ENCODE peak calls at places on chromosomes 3 and 15, in ten cellular contexts. I is foreskin keratinocyte; L is CMK; Z is OCI-LY7; V is heart right ventricle; A is choroid plexus epithelial cell; R is right cardiac atrium; P is AG10803; S is stimulated activated CD8-positive, alpha-beta memory T cell treated with anti-CD3 and anti-CD28 coated beads, Interleukin-15, amount 100 ng/mL, for 4 hours; M is C1 segment of cervical spinal cord. N is an unnamed sample.

GRCh38 chr15:101258238-101259144 is 6.6 kb upstream of the CHSY1 start:
- DNase-seq in I (peak), L (peak), Z (peak), V (no peak), A (peak), R (peak), P (peak), S (no peak), M (no peak), N (peak)

GRCh38 chr3:5616873-5617272 is 429.4 kb downstream of the EDEM1 start:
- DNase-seq in I (no peak), L (no peak), Z (no peak), V (no peak), A (no peak), R (no peak), P (no peak), S (no peak), M (no peak), N (no peak)

GRCh38 chr3:161475905-161476304 is 20.7 kb upstream of the OTOL1 start:
- DNase-seq in I (peak), L (no peak), Z (no peak), V (no peak), A (peak), R (no peak), P (no peak), S (no peak), M (no peak), N (peak)

GRCh38 chr3:30511524-30512278 is 94.7 kb upstream of the TGFBR2 start:
- DNase-seq in I (peak), L (no peak), Z (no peak), V (no peak), A (peak), R (peak), P (peak), S (no peak), M (no peak), N (peak)

GRCh38 chr3:118936811-118937210 is 97.8 kb downstream of the IGSF11 start:
- DNase-seq in I (no peak), L (no peak), Z (no peak), V (no peak), A (no peak), R (no peak), P (no peak), S (no peak), M (no peak), N (no peak)

GRCh38 chr15:100715571-100716455 is 113.4 kb downstream of the ASB7 start:
- DNase-seq in I (no peak), L (no peak), Z (no peak), V (peak), A (no peak), R (peak), P (no peak), S (no peak), M (no peak), N (no peak)

GRCh38 chr15:47511241-47511640 is 206.1 kb upstream of the SEMA6D start:
- DNase-seq in I (no peak), L (no peak), Z (no peak), V (no peak), A (no peak), R (no peak), P (no peak), S (no peak), M (no peak), N (no peak)

GRCh38 chr15:101675796-101676582 is 23.8 kb upstream of the TM2D3 start:
- DNase-seq in I (peak), L (no peak), Z (no peak), V (no peak), A (peak), R (no peak), P (peak), S (no peak), M (peak), N (peak)

GRCh38 chr3:31132132-31132769 is 237.8 kb upstream of the GADL1 start:
- DNase-seq in I (peak), L (no peak), Z (peak), V (no peak), A (peak), R (no peak), P (peak), S (no peak), M (no peak), N (peak)

GRCh38 chr3:178002113-178002512 is 534.1 kb upstream of the KCNMB2 start:
- DNase-seq in I (no peak), L (no peak), Z (no peak), V (no peak), A (no peak), R (no peak), P (no peak), S (no peak), M (no peak), N (no peak)

GRCh38 chr3:171125010-171125409 is 98.5 kb upstream of the SLC2A2 start:
- DNase-seq in I (no peak), L (no peak), Z (no peak), V (no peak), A (peak), R (no peak), P (peak), S (no peak), M (no peak), N (peak)

GRCh38 chr15:50181206-50181982 is 602 bp upstream of the SLC27A2 start:
- DNase-seq in I (no peak), L (no peak), Z (no peak), V (no peak), A (no peak), R (no peak), P (no peak), S (no peak), M (no peak), N (no peak)

GRCh38 chr15:50943623-50944022 is 35.1 kb downstream of the AP4E1 start:
- DNase-seq in I (peak), L (no peak), Z (no peak), V (no peak), A (peak), R (no peak), P (no peak), S (no peak), M (no peak), N (peak)

GRCh38 chr3:98777286-98777685 is 14.1 kb downstream of the ST3GAL6 start:
- DNase-seq in I (no peak), L (no peak), Z (no peak), V (no peak), A (no peak), R (no peak), P (no peak), S (no peak), M (no peak), N (no peak)

GRCh38 chr15:76342382-76343201 is 6.0 kb downstream of the ISL2 start:
- DNase-seq in I (no peak), L (no peak), Z (no peak), V (no peak), A (no peak), R (no peak), P (no peak), S (no peak), M (no peak), N (no peak)

GRCh38 chr3:185400340-185400667 is 37.4 kb downstream of the MAP3K13 start:
- DNase-seq in I (peak), L (no peak), Z (no peak), V (no peak), A (no peak), R (no peak), P (no peak), S (no peak), M (no peak), N (peak)

GRCh38 chr15:82768414-82769081 is 37.3 kb downstream of the FSD2 start:
- DNase-seq in I (no peak), L (no peak), Z (no peak), V (no peak), A (peak), R (no peak), P (no peak), S (no peak), M (no peak), N (peak)

GRCh38 chr3:149507491-149508324 is 33.2 kb downstream of the TM4SF4 start:
- DNase-seq in I (no peak), L (no peak), Z (no peak), V (no peak), A (peak), R (no peak), P (peak), S (no peak), M (no peak), N (peak)

GRCh38 chr3:70947584-70947983 is 635.1 kb upstream of the MDFIC2 start:
- DNase-seq in I (no peak), L (no peak), Z (no peak), V (no peak), A (peak), R (no peak), P (peak), S (no peak), M (no peak), N (no peak)

GRCh38 chr15:80978685-80979084 is 10.9 kb downstream of the MESD start:
- DNase-seq in I (no peak), L (no peak), Z (no peak), V (no peak), A (peak), R (no peak), P (no peak), S (no peak), M (no peak), N (peak)

GRCh38 chr15:99474041-99474906 is 91.5 kb upstream of the MEF2A start:
- DNase-seq in I (no peak), L (no peak), Z (no peak), V (peak), A (no peak), R (peak), P (no peak), S (no peak), M (peak), N (no peak)

GRCh38 chr3:38267689-38268477 is 2.3 kb downstream of the SLC22A13 start:
- DNase-seq in I (no peak), L (peak), Z (no peak), V (no peak), A (no peak), R (no peak), P (no peak), S (no peak), M (no peak), N (no peak)

GRCh38 chr15:59555696-59556095 is 55.9 kb upstream of the GCNT3 start:
- DNase-seq in I (peak), L (no peak), Z (no peak), V (no peak), A (no peak), R (no peak), P (no peak), S (no peak), M (no peak), N (peak)

GRCh38 chr3:46383211-46383945 is 12.6 kb downstream of the CCR5 start:
- DNase-seq in I (no peak), L (no peak), Z (peak), V (no peak), A (no peak), R (peak), P (no peak), S (no peak), M (no peak), N (no peak)

GRCh38 chr3:143139786-143140185 is 20.2 kb downstream of the CHST2 start:
- DNase-seq in I (peak), L (no peak), Z (no peak), V (no peak), A (peak), R (peak), P (no peak), S (no peak), M (no peak), N (peak)